ENCODE peak calls at places on chromosomes 3 and 15, in nine cellular contexts. E is right cardiac atrium; O is GDM1; F is GM06990; A is NCI-H1694 treated with DMSO at 0.1 percent for 48 hours; P is stimulated activated CD4-positive, alpha-beta T cell treated with anti-CD3 and anti-CD28 coated beads, TNF-alpha, amount 100 ng/mL, for 4 hours; C is T-helper 9 cell; G is natural killer cell; S is keratinocyte. M is an unnamed sample.

GRCh38 chr3:63232764-63233396 is 45.2 kb upstream of the SYNPR start:
- DNase-seq in E (no peak), O (no peak), F (no peak), A (peak; percentile 7), P (no peak), C (no peak), G (no peak), S (no peak), M (no peak)

GRCh38 chr3:10395196-10395595 is 74.3 kb upstream of the SEC13 start:
- DNase-seq in E (no peak), O (no peak), F (no peak), A (no peak), P (no peak), C (no peak), G (no peak), S (no peak), M (no peak)

GRCh38 chr3:125057186-125057850 is 1.5 kb upstream of the HEG1 start:
- DNase-seq in E (no peak), O (no peak), F (no peak), A (no peak), P (no peak), C (no peak), G (no peak), S (peak; percentile 58), M (no peak)

GRCh38 chr15:63832620-63833245 is 1.0 kb downstream of the HERC1 start:
- DNase-seq in E (no peak), O (no peak), F (no peak), A (no peak), P (no peak), C (no peak), G (no peak), S (no peak), M (no peak)

GRCh38 chr15:100338971-100339444 is 2.8 kb downstream of the ADAMTS17 start:
- DNase-seq in E (peak; percentile 65), O (peak; percentile 38), F (no peak), A (no peak), P (no peak), C (peak; percentile 38), G (no peak), S (peak; percentile 46), M (peak; percentile 72)

GRCh38 chr3:33317963-33318708 is 40.9 kb downstream of the FBXL2 start:
- DNase-seq in E (no peak), O (no peak), F (peak; percentile 3), A (no peak), P (no peak), C (no peak), G (no peak), S (no peak), M (no peak)

GRCh38 chr3:23815879-23816278 is 10.1 kb downstream of the UBE2E1 start:
- DNase-seq in E (no peak), O (no peak), F (no peak), A (no peak), P (no peak), C (no peak), G (no peak), S (no peak), M (no peak)

GRCh38 chr15:101010781-101011180 is 91.6 kb downstream of the LRRK1 start:
- DNase-seq in E (no peak), O (no peak), F (no peak), A (no peak), P (no peak), C (no peak), G (no peak), S (no peak), M (no peak)

GRCh38 chr3:194486540-194487288 is at the start of gene ATP13A3:
- DNase-seq in E (peak; percentile 96), O (peak; percentile 85), F (peak; percentile 96), A (peak; percentile 46), P (peak; percentile 83), C (peak; percentile 88), G (peak; percentile 87), S (peak; percentile 45), M (peak; percentile 87)

GRCh38 chr3:59862686-59863085 is 812.9 kb upstream of the CFAP20DC start:
- DNase-seq in E (no peak), O (no peak), F (no peak), A (no peak), P (no peak), C (no peak), G (no peak), S (no peak), M (no peak)

GRCh38 chr15:78726870-78727551 is 84.3 kb downstream of the ADAMTS7 start:
- DNase-seq in E (no peak), O (no peak), F (no peak), A (no peak), P (no peak), C (no peak), G (no peak), S (no peak), M (no peak)

GRCh38 chr3:107412376-107412775 is 35.1 kb downstream of the CCDC54 start:
- DNase-seq in E (no peak), O (no peak), F (no peak), A (peak; percentile 67), P (no peak), C (no peak), G (no peak), S (no peak), M (no peak)

GRCh38 chr3:172687501-172687900 is 23.4 kb downstream of the NCEH1 start:
- DNase-seq in E (no peak), O (no peak), F (no peak), A (peak; percentile 34), P (no peak), C (no peak), G (no peak), S (no peak), M (no peak)